ENCODE peak calls at places on chromosome 7, in nine cellular contexts. One of them, this sample, is unnamed.

GRCh38 chr7:130139193-130139950 is 65.8 kb downstream of the TMEM209 start:
- DNase-seq in astrocyte: no peak
- DNase-seq in upper lobe of left lung: peak; percentile 83
- DNase-seq in tibial artery: no peak
- DNase-seq in H7: no peak
- DNase-seq in HCT116: no peak
- DNase-seq in cardiac muscle cell: no peak
- DNase-seq in colonic mucosa: no peak
- DNase-seq in psoas muscle: no peak
- DNase-seq in this sample: no peak

GRCh38 chr7:129530881-129531391 is 28.6 kb downstream of the SMKR1 start:
- DNase-seq in H7: no peak
- DNase-seq in psoas muscle: no peak
- DNase-seq in upper lobe of left lung: no peak
- DNase-seq in HCT116: peak; percentile 72
- DNase-seq in tibial artery: no peak
- DNase-seq in colonic mucosa: no peak
- DNase-seq in cardiac muscle cell: peak; percentile 37
- DNase-seq in astrocyte: peak; percentile 81
- DNase-seq in this sample: no peak

GRCh38 chr7:143376396-143376795 is 4.7 kb upstream of the ZYX start:
- DNase-seq in astrocyte: no peak
- DNase-seq in HCT116: no peak
- DNase-seq in psoas muscle: no peak
- DNase-seq in H7: peak; percentile 27
- DNase-seq in tibial artery: peak; percentile 62
- DNase-seq in upper lobe of left lung: no peak
- DNase-seq in colonic mucosa: no peak
- DNase-seq in cardiac muscle cell: no peak
- DNase-seq in this sample: peak; percentile 59

GRCh38 chr7:74043523-74043951 is 15.6 kb downstream of the ELN start:
- DNase-seq in psoas muscle: no peak
- DNase-seq in astrocyte: peak; percentile 50
- DNase-seq in H7: peak; percentile 90
- DNase-seq in colonic mucosa: no peak
- DNase-seq in tibial artery: no peak
- DNase-seq in HCT116: no peak
- DNase-seq in cardiac muscle cell: peak; percentile 36
- DNase-seq in upper lobe of left lung: no peak
- DNase-seq in this sample: no peak

GRCh38 chr7:140645166-140645565 is 4.6 kb upstream of the DENND2A start:
- DNase-seq in cardiac muscle cell: no peak
- DNase-seq in upper lobe of left lung: peak; percentile 4
- DNase-seq in H7: peak; percentile 84
- DNase-seq in colonic mucosa: no peak
- DNase-seq in astrocyte: no peak
- DNase-seq in tibial artery: peak; percentile 43
- DNase-seq in HCT116: no peak
- DNase-seq in psoas muscle: no peak
- DNase-seq in this sample: peak; percentile 60

GRCh38 chr7:158821173-158822021 is 7.9 kb downstream of the ESYT2 start:
- DNase-seq in astrocyte: peak; percentile 91
- DNase-seq in cardiac muscle cell: peak; percentile 75
- DNase-seq in psoas muscle: no peak
- DNase-seq in H7: no peak
- DNase-seq in HCT116: peak; percentile 90
- DNase-seq in tibial artery: no peak
- DNase-seq in colonic mucosa: no peak
- DNase-seq in upper lobe of left lung: no peak
- DNase-seq in this sample: no peak

GRCh38 chr7:149449897-149450296 is 11.0 kb downstream of the ZNF777 start:
- DNase-seq in colonic mucosa: peak; percentile 8
- DNase-seq in upper lobe of left lung: no peak
- DNase-seq in cardiac muscle cell: no peak
- DNase-seq in astrocyte: no peak
- DNase-seq in psoas muscle: no peak
- DNase-seq in tibial artery: no peak
- DNase-seq in H7: no peak
- DNase-seq in HCT116: no peak
- DNase-seq in this sample: no peak

GRCh38 chr7:124076844-124077243 is 44.0 kb upstream of the TMEM229A start:
- DNase-seq in tibial artery: no peak
- DNase-seq in upper lobe of left lung: no peak
- DNase-seq in colonic mucosa: no peak
- DNase-seq in HCT116: no peak
- DNase-seq in cardiac muscle cell: no peak
- DNase-seq in H7: no peak
- DNase-seq in astrocyte: no peak
- DNase-seq in psoas muscle: no peak
- DNase-seq in this sample: no peak

GRCh38 chr7:30652951-30653641 is 29.2 kb downstream of the CRHR2 start:
- DNase-seq in astrocyte: no peak
- DNase-seq in cardiac muscle cell: no peak
- DNase-seq in psoas muscle: no peak
- DNase-seq in colonic mucosa: no peak
- DNase-seq in H7: peak; percentile 45
- DNase-seq in HCT116: no peak
- DNase-seq in upper lobe of left lung: no peak
- DNase-seq in tibial artery: peak; percentile 53
- DNase-seq in this sample: no peak

GRCh38 chr7:97357459-97357858 is 240.0 kb downstream of the SDHAF3 start:
- DNase-seq in cardiac muscle cell: no peak
- DNase-seq in tibial artery: no peak
- DNase-seq in colonic mucosa: no peak
- DNase-seq in HCT116: no peak
- DNase-seq in astrocyte: no peak
- DNase-seq in upper lobe of left lung: no peak
- DNase-seq in H7: no peak
- DNase-seq in psoas muscle: no peak
- DNase-seq in this sample: no peak

GRCh38 chr7:55546826-55547225 is 25.5 kb downstream of the VOPP1 start:
- DNase-seq in HCT116: peak; percentile 51
- DNase-seq in psoas muscle: peak; percentile 93
- DNase-seq in upper lobe of left lung: peak; percentile 78
- DNase-seq in tibial artery: peak; percentile 90
- DNase-seq in astrocyte: peak; percentile 75
- DNase-seq in colonic mucosa: peak; percentile 61
- DNase-seq in H7: no peak
- DNase-seq in cardiac muscle cell: peak; percentile 80
- DNase-seq in this sample: peak; percentile 87

GRCh38 chr7:102253076-102253972 is 33.3 kb upstream of the SH2B2 start:
- DNase-seq in HCT116: no peak
- DNase-seq in psoas muscle: no peak
- DNase-seq in cardiac muscle cell: no peak
- DNase-seq in colonic mucosa: no peak
- DNase-seq in upper lobe of left lung: no peak
- DNase-seq in tibial artery: no peak
- DNase-seq in H7: no peak
- DNase-seq in astrocyte: no peak
- DNase-seq in this sample: no peak

GRCh38 chr7:107972075-107972482 is 30.9 kb downstream of the LAMB1 start:
- DNase-seq in H7: no peak
- DNase-seq in cardiac muscle cell: peak; percentile 99
- DNase-seq in psoas muscle: no peak
- DNase-seq in upper lobe of left lung: no peak
- DNase-seq in HCT116: no peak
- DNase-seq in astrocyte: peak; percentile 64
- DNase-seq in tibial artery: no peak
- DNase-seq in colonic mucosa: no peak
- DNase-seq in this sample: no peak

GRCh38 chr7:17532861-17533404 is 234.5 kb downstream of the AHR start:
- DNase-seq in HCT116: peak; percentile 59
- DNase-seq in cardiac muscle cell: peak; percentile 79
- DNase-seq in tibial artery: no peak
- DNase-seq in psoas muscle: no peak
- DNase-seq in colonic mucosa: no peak
- DNase-seq in astrocyte: peak; percentile 98
- DNase-seq in H7: no peak
- DNase-seq in upper lobe of left lung: no peak
- DNase-seq in this sample: no peak

GRCh38 chr7:43697690-43698089 is 31.6 kb downstream of the COA1 start:
- DNase-seq in tibial artery: no peak
- DNase-seq in colonic mucosa: no peak
- DNase-seq in upper lobe of left lung: no peak
- DNase-seq in psoas muscle: no peak
- DNase-seq in HCT116: no peak
- DNase-seq in astrocyte: peak; percentile 82
- DNase-seq in H7: no peak
- DNase-seq in cardiac muscle cell: no peak
- DNase-seq in this sample: no peak

GRCh38 chr7:132577206-132578049 is 1.2 kb upstream of the PLXNA4 start:
- DNase-seq in psoas muscle: peak; percentile 80
- DNase-seq in tibial artery: peak; percentile 75
- DNase-seq in cardiac muscle cell: peak; percentile 91
- DNase-seq in H7: peak; percentile 94
- DNase-seq in astrocyte: peak; percentile 62
- DNase-seq in HCT116: no peak
- DNase-seq in colonic mucosa: peak; percentile 44
- DNase-seq in upper lobe of left lung: no peak
- DNase-seq in this sample: peak; percentile 84

GRCh38 chr7:149878523-149878921 is 4.8 kb downstream of the ATP6V0E2 start:
- DNase-seq in astrocyte: no peak
- DNase-seq in H7: peak; percentile 16
- DNase-seq in psoas muscle: no peak
- DNase-seq in tibial artery: no peak
- DNase-seq in HCT116: no peak
- DNase-seq in colonic mucosa: no peak
- DNase-seq in upper lobe of left lung: peak; percentile 18
- DNase-seq in cardiac muscle cell: no peak
- DNase-seq in this sample: no peak

GRCh38 chr7:95509199-95509598 is 23.5 kb downstream of the ASB4 start:
- DNase-seq in cardiac muscle cell: peak; percentile 81
- DNase-seq in tibial artery: no peak
- DNase-seq in H7: peak; percentile 32
- DNase-seq in HCT116: no peak
- DNase-seq in upper lobe of left lung: no peak
- DNase-seq in astrocyte: peak; percentile 76
- DNase-seq in psoas muscle: no peak
- DNase-seq in colonic mucosa: no peak
- DNase-seq in this sample: no peak

GRCh38 chr7:23475579-23475844 is 5.2 kb upstream of the IGF2BP3 start:
- DNase-seq in upper lobe of left lung: no peak
- DNase-seq in HCT116: no peak
- DNase-seq in cardiac muscle cell: no peak
- DNase-seq in astrocyte: no peak
- DNase-seq in psoas muscle: no peak
- DNase-seq in tibial artery: no peak
- DNase-seq in H7: no peak
- DNase-seq in colonic mucosa: no peak
- DNase-seq in this sample: no peak
- H3K27me3 ChIP-seq in upper lobe of left lung: peaks cover 5% of the 10 kb centered on the region
- H3K27me3 ChIP-seq in HCT116: peaks cover 46% of the 10 kb centered on the region
- H3K27me3 ChIP-seq in cardiac muscle cell: no peaks in the 10 kb centered on the region
- H3K27me3 ChIP-seq in astrocyte: peaks cover 36% of the 10 kb centered on the region
- H3K27me3 ChIP-seq in psoas muscle: peaks cover 29% of the 10 kb centered on the region
- H3K27me3 ChIP-seq in tibial artery: peaks cover 95% of the 10 kb centered on the region
- H3K27me3 ChIP-seq in H7: no peaks in the 10 kb centered on the region
- H3K27me3 ChIP-seq in colonic mucosa: peaks cover 89% of the 10 kb centered on the region
- H3K27me3 ChIP-seq in this sample: no peaks in the 10 kb centered on the region

GRCh38 chr7:27175626-27176342 is 1.7 kb upstream of the HOXA10 start:
- DNase-seq in tibial artery: peak; percentile 67
- DNase-seq in HCT116: no peak
- DNase-seq in H7: peak; percentile 72
- DNase-seq in cardiac muscle cell: no peak
- DNase-seq in psoas muscle: peak; percentile 54
- DNase-seq in astrocyte: no peak
- DNase-seq in colonic mucosa: no peak
- DNase-seq in upper lobe of left lung: peak; percentile 16
- DNase-seq in this sample: peak; percentile 75

GRCh38 chr7:27175005-27175625 is 995 bp upstream of the HOXA10 start:
- DNase-seq in colonic mucosa: peak; percentile 90
- DNase-seq in tibial artery: peak; percentile 76
- DNase-seq in H7: peak; percentile 35
- DNase-seq in astrocyte: no peak
- DNase-seq in upper lobe of left lung: peak; percentile 10
- DNase-seq in HCT116: no peak
- DNase-seq in cardiac muscle cell: no peak
- DNase-seq in psoas muscle: peak; percentile 61
- DNase-seq in this sample: peak; percentile 46

GRCh38 chr7:27177795-27178320 is 3.7 kb upstream of the HOXA10 start:
- DNase-seq in H7: peak; percentile 33
- DNase-seq in tibial artery: peak; percentile 61
- DNase-seq in HCT116: no peak
- DNase-seq in astrocyte: no peak
- DNase-seq in psoas muscle: no peak
- DNase-seq in cardiac muscle cell: no peak
- DNase-seq in colonic mucosa: no peak
- DNase-seq in upper lobe of left lung: no peak
- DNase-seq in this sample: no peak

GRCh38 chr7:27176962-27177794 is 3.1 kb upstream of the HOXA10 start:
- DNase-seq in astrocyte: no peak
- DNase-seq in HCT116: no peak
- DNase-seq in colonic mucosa: no peak
- DNase-seq in psoas muscle: peak; percentile 70
- DNase-seq in tibial artery: peak; percentile 67
- DNase-seq in upper lobe of left lung: peak; percentile 15
- DNase-seq in H7: peak; percentile 49
- DNase-seq in cardiac muscle cell: no peak
- DNase-seq in this sample: no peak

GRCh38 chr7:27176343-27176731 is 2.2 kb upstream of the HOXA10 start:
- DNase-seq in cardiac muscle cell: no peak
- DNase-seq in tibial artery: peak; percentile 65
- DNase-seq in astrocyte: no peak
- DNase-seq in psoas muscle: peak; percentile 55
- DNase-seq in colonic mucosa: no peak
- DNase-seq in HCT116: no peak
- DNase-seq in upper lobe of left lung: peak; percentile 14
- DNase-seq in H7: peak; percentile 56
- DNase-seq in this sample: no peak
- H3K27me3 ChIP-seq in cardiac muscle cell: peaks cover 100% of the 10 kb centered on the region
- H3K27me3 ChIP-seq in tibial artery: peaks cover 21% of the 10 kb centered on the region
- H3K27me3 ChIP-seq in astrocyte: peaks cover 95% of the 10 kb centered on the region
- H3K27me3 ChIP-seq in psoas muscle: no peaks in the 10 kb centered on the region
- H3K27me3 ChIP-seq in colonic mucosa: peaks cover 10% of the 10 kb centered on the region
- H3K27me3 ChIP-seq in HCT116: no peaks in the 10 kb centered on the region
- H3K27me3 ChIP-seq in upper lobe of left lung: peaks cover 2% of the 10 kb centered on the region
- H3K27me3 ChIP-seq in H7: peaks cover 100% of the 10 kb centered on the region
- H3K27me3 ChIP-seq in this sample: peaks cover 1% of the 10 kb centered on the region

DNA sequence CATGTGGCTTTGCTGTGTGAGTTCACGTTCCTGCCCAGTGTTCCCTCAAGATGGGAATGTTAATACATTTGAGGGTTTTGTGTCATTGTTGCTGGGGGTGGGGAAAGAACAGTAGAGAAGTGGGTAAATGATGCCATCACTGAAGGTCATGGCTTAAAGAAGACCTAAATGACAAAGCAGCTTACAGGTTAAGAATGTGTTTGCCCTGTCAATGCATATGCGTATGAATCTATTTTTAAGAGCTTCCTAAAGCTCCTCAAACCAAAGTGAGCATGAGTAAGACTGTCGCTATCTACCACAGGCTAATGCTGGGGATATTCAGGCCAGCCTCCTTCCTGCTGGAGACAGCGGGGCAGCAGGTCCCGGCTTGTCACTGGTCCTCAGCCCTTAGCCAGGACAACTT is 162.9 kb downstream of the CREB5 start:
- DNase-seq in tibial artery: no peak
- DNase-seq in cardiac muscle cell: peak; percentile 11
- DNase-seq in colonic mucosa: no peak
- DNase-seq in psoas muscle: no peak
- DNase-seq in upper lobe of left lung: no peak
- DNase-seq in H7: no peak
- DNase-seq in astrocyte: peak; percentile 54
- DNase-seq in HCT116: no peak
- DNase-seq in this sample: no peak
- H3K27me3 ChIP-seq in tibial artery: no peaks in the 10 kb centered on the region
- H3K27me3 ChIP-seq in cardiac muscle cell: no peaks in the 10 kb centered on the region
- H3K27me3 ChIP-seq in colonic mucosa: peaks cover 5% of the 10 kb centered on the region
- H3K27me3 ChIP-seq in psoas muscle: no peaks in the 10 kb centered on the region
- H3K27me3 ChIP-seq in upper lobe of left lung: no peaks in the 10 kb centered on the region
- H3K27me3 ChIP-seq in H7: no peaks in the 10 kb centered on the region
- H3K27me3 ChIP-seq in astrocyte: no peaks in the 10 kb centered on the region
- H3K27me3 ChIP-seq in HCT116: peaks cover 80% of the 10 kb centered on the region
- H3K27me3 ChIP-seq in this sample: no peaks in the 10 kb centered on the region

GRCh38 chr7:1597791-1598190 is 28.0 kb upstream of the PSMG3 start:
- DNase-seq in astrocyte: no peak
- DNase-seq in cardiac muscle cell: no peak
- DNase-seq in upper lobe of left lung: no peak
- DNase-seq in tibial artery: no peak
- DNase-seq in psoas muscle: no peak
- DNase-seq in HCT116: no peak
- DNase-seq in colonic mucosa: no peak
- DNase-seq in H7: peak; percentile 36
- DNase-seq in this sample: no peak
- H3K27me3 ChIP-seq in astrocyte: peaks cover 10% of the 10 kb centered on the region
- H3K27me3 ChIP-seq in cardiac muscle cell: peaks cover 3% of the 10 kb centered on the region
- H3K27me3 ChIP-seq in upper lobe of left lung: no peaks in the 10 kb centered on the region
- H3K27me3 ChIP-seq in tibial artery: peaks cover 76% of the 10 kb centered on the region
- H3K27me3 ChIP-seq in psoas muscle: peaks cover 21% of the 10 kb centered on the region
- H3K27me3 ChIP-seq in HCT116: no peaks in the 10 kb centered on the region
- H3K27me3 ChIP-seq in colonic mucosa: no peaks in the 10 kb centered on the region
- H3K27me3 ChIP-seq in H7: no peaks in the 10 kb centered on the region
- H3K27me3 ChIP-seq in this sample: no peaks in the 10 kb centered on the region